ENCODE peak calls at places on chromosome 4, in ten cellular contexts. B, S, Q, J, P, I, V, F, T and G are unnamed samples.

GRCh38 chr4:99209671-99210070 is 9.4 kb downstream of the ADH6 start:
- DNase-seq in J (no peak), P (no peak), T (no peak), F (no peak), I (no peak), Q (peak; percentile 42), V (no peak), S (no peak), B (no peak), G (no peak)

GRCh38 chr4:41029098-41029497 is 185.2 kb downstream of the APBB2 start:
- DNase-seq in V (no peak), T (no peak), Q (no peak), P (no peak), S (no peak), I (no peak), J (no peak), F (no peak), B (no peak), G (no peak)

GRCh38 chr4:140426610-140427103 is 791 bp downstream of the CLGN start:
- DNase-seq in V (no peak), B (peak; percentile 21), P (peak; percentile 59), I (no peak), T (no peak), F (peak; percentile 35), Q (no peak), S (no peak), J (peak; percentile 18), G (peak; percentile 33)

GRCh38 chr4:107037188-107037587 is 1.1 kb upstream of the DKK2 start:
- DNase-seq in T (no peak), B (peak; percentile 44), J (peak; percentile 56), Q (peak; percentile 23), V (no peak), F (peak; percentile 49), P (no peak), I (no peak), S (peak; percentile 8), G (peak; percentile 1)

GRCh38 chr4:140901736-140902336 is 145.7 kb upstream of the TBC1D9 start:
- DNase-seq in V (no peak), B (no peak), T (no peak), S (no peak), I (no peak), P (no peak), J (no peak), F (no peak), Q (no peak), G (no peak)

GRCh38 chr4:183995489-183996049 is 90.5 kb downstream of the STOX2 start:
- DNase-seq in T (no peak), Q (no peak), J (no peak), B (no peak), I (no peak), V (no peak), S (no peak), P (no peak), F (no peak), G (no peak)

GRCh38 chr4:84389406-84389805 is 109.7 kb downstream of the NKX6-1 start:
- DNase-seq in S (no peak), P (no peak), V (no peak), I (no peak), J (peak; percentile 9), F (no peak), Q (peak; percentile 68), T (no peak), B (no peak), G (no peak)

GRCh38 chr4:70705146-70705855 is 16.5 kb upstream of the RUFY3 start:
- DNase-seq in Q (peak; percentile 77), B (peak; percentile 65), I (no peak), J (peak; percentile 73), T (peak; percentile 60), S (peak; percentile 77), P (peak; percentile 41), F (peak; percentile 52), V (peak; percentile 66), G (peak; percentile 85)

GRCh38 chr4:185738038-185738552 is 73.9 kb downstream of the SORBS2 start:
- DNase-seq in S (no peak), I (peak; percentile 85), T (no peak), J (peak; percentile 60), F (no peak), P (no peak), Q (no peak), V (no peak), B (no peak), G (no peak)

GRCh38 chr4:142547974-142548373 is 298.1 kb downstream of the INPP4B start:
- DNase-seq in S (no peak), T (no peak), V (no peak), P (no peak), B (no peak), F (no peak), J (peak; percentile 55), I (no peak), Q (peak; percentile 59), G (no peak)

GRCh38 chr4:6971536-6972374 is 62.1 kb downstream of the TBC1D14 start:
- DNase-seq in T (no peak), B (no peak), P (no peak), J (no peak), Q (no peak), V (no peak), I (no peak), S (no peak), F (no peak), G (no peak)

GRCh38 chr4:151879705-151880104 is 118.9 kb upstream of the GATB start:
- DNase-seq in J (no peak), P (no peak), B (no peak), V (no peak), I (no peak), F (no peak), Q (no peak), T (no peak), S (no peak), G (no peak)

GRCh38 chr4:140046573-140046972 is 107.4 kb downstream of the MAML3 start:
- DNase-seq in P (no peak), V (no peak), J (no peak), F (no peak), Q (no peak), I (no peak), B (no peak), S (no peak), T (no peak), G (no peak)

GRCh38 chr4:87219648-87220093 is 747 bp downstream of the KLHL8 start:
- DNase-seq in I (no peak), B (peak; percentile 26), T (peak; percentile 40), F (peak; percentile 36), J (no peak), P (peak; percentile 50), V (peak; percentile 27), Q (peak; percentile 58), S (peak; percentile 56), G (peak; percentile 56)

GRCh38 chr4:38182334-38182998 is 222.3 kb downstream of the PTTG2 start:
- DNase-seq in V (no peak), Q (no peak), F (no peak), J (no peak), B (no peak), T (no peak), S (no peak), P (no peak), I (no peak), G (no peak)

GRCh38 chr4:89295415-89295927 is 12.1 kb downstream of the GPRIN3 start:
- DNase-seq in F (no peak), B (no peak), S (no peak), V (no peak), Q (no peak), I (no peak), T (no peak), P (no peak), J (no peak), G (no peak)

GRCh38 chr4:173443121-173443520 is 44.2 kb upstream of the SCRG1 start:
- DNase-seq in T (no peak), I (no peak), P (no peak), Q (no peak), F (no peak), J (no peak), V (no peak), B (no peak), S (no peak), G (no peak)

GRCh38 chr4:83408958-83409357 is 46.7 kb downstream of the HELQ start:
- DNase-seq in T (no peak), P (no peak), F (no peak), I (no peak), Q (no peak), J (no peak), B (no peak), S (no peak), V (no peak), G (no peak)

GRCh38 chr4:6582889-6583504 is 8.0 kb downstream of the MAN2B2 start:
- DNase-seq in I (no peak), B (no peak), P (no peak), T (no peak), F (no peak), S (no peak), V (no peak), Q (peak; percentile 16), J (peak; percentile 25), G (peak; percentile 73)

GRCh38 chr4:3422241-3422801 is 19.4 kb upstream of the HGFAC start:
- DNase-seq in S (no peak), V (no peak), T (no peak), F (no peak), B (no peak), Q (no peak), I (no peak), P (no peak), J (no peak), G (no peak)

GRCh38 chr4:86451560-86452322 is 91.9 kb upstream of the MAPK10 start:
- DNase-seq in P (no peak), Q (peak; percentile 73), S (no peak), T (no peak), J (no peak), F (no peak), B (no peak), I (no peak), V (no peak), G (no peak)

GRCh38 chr4:144645102-144645469 is 870 bp upstream of the HHIP start:
- DNase-seq in V (no peak), Q (no peak), I (no peak), T (no peak), S (no peak), P (no peak), J (peak; percentile 35), B (no peak), F (no peak), G (no peak)

GRCh38 chr4:52864816-52865215 is 2.7 kb downstream of the RASL11B start:
- DNase-seq in P (no peak), J (peak; percentile 71), I (peak; percentile 20), T (no peak), Q (no peak), B (no peak), V (no peak), F (no peak), S (no peak), G (no peak)